ENCODE peak calls at places on chromosomes 2 and 18, in nine cellular contexts. G is GM23248; C is activated CD4-positive, alpha-beta T cell treated with anti-CD3 and anti-CD28 coated beads, Interleukin-2, amount 50 U/mL, for 4 hours; Z is coronary artery; M is stimulated activated CD8-positive, alpha-beta memory T cell treated with anti-CD3 and anti-CD28 coated beads, Interleukin-7, amount 100 ng/mL, for 1 hour; S is neural crest cell; R is cardiac fibroblast; K is activated naive CD8-positive, alpha-beta T cell treated with anti-CD3 and anti-CD28 coated beads, Interleukin-2, amount 50 U/mL, for 24 hours; J is A172. N is an unnamed sample.

GRCh38 chr2:217105733-217106649 is 246.1 kb upstream of the TNP1 start:
- DNase-seq in S (no peak), K (no peak), R (peak; percentile 90), J (peak; percentile 98), Z (peak; percentile 85), C (no peak), G (peak; percentile 95), M (no peak), N (peak; percentile 65)

GRCh38 chr2:218396688-218397501 is 2.8 kb upstream of the CTDSP1 start:
- DNase-seq in M (peak; percentile 46), R (peak; percentile 67), G (peak; percentile 69), J (peak; percentile 73), Z (peak; percentile 93), C (peak; percentile 44), K (peak; percentile 71), S (no peak), N (peak; percentile 75)

GRCh38 chr2:107804608-107805498 is 21.8 kb upstream of the RGPD4 start:
- DNase-seq in K (no peak), G (no peak), C (no peak), S (no peak), M (no peak), J (no peak), Z (no peak), R (no peak), N (no peak)

GRCh38 chr2:240513544-240514287 is 44.1 kb downstream of the ANKMY1 start:
- DNase-seq in S (peak; percentile 78), J (peak; percentile 85), G (peak; percentile 96), Z (peak; percentile 74), R (peak; percentile 85), K (peak; percentile 84), M (peak; percentile 71), C (peak; percentile 80), N (peak; percentile 92)

GRCh38 chr2:71212336-71212735 is 14.6 kb downstream of the PAIP2B start:
- DNase-seq in R (no peak), K (no peak), Z (no peak), M (no peak), G (no peak), J (no peak), S (no peak), C (no peak), N (no peak)

GRCh38 chr2:111168528-111168929 is 47.8 kb downstream of the BCL2L11 start:
- DNase-seq in J (peak; percentile 83), G (peak; percentile 93), R (peak; percentile 58), Z (no peak), C (peak; percentile 63), M (no peak), K (peak; percentile 64), S (no peak), N (peak; percentile 85)

GRCh38 chr2:38886041-38886440 is 3.6 kb upstream of the ARHGEF33 start:
- DNase-seq in Z (no peak), R (no peak), S (no peak), G (no peak), M (no peak), J (no peak), C (no peak), K (no peak), N (no peak)

GRCh38 chr2:20490300-20491181 is 43.7 kb downstream of the RHOB start:
- DNase-seq in S (no peak), K (no peak), M (no peak), J (no peak), R (peak; percentile 92), C (no peak), Z (no peak), G (peak; percentile 54), N (no peak)

GRCh38 chr18:56233595-56233994 is 404.8 kb downstream of the TXNL1 start:
- DNase-seq in Z (no peak), K (no peak), S (no peak), J (peak; percentile 39), R (peak; percentile 88), G (peak; percentile 93), M (no peak), C (no peak), N (peak; percentile 66)

GRCh38 chr18:11147962-11148654 is 1.3 kb downstream of the PIEZO2 start:
- DNase-seq in K (no peak), Z (no peak), M (no peak), G (peak; percentile 22), R (peak; percentile 8), J (no peak), S (no peak), C (no peak), N (no peak)

GRCh38 chr2:241970711-241971110 is 101.2 kb downstream of the RTP5 start:
- DNase-seq in G (no peak), J (no peak), C (no peak), K (no peak), R (no peak), M (no peak), Z (no peak), S (no peak), N (no peak)

GRCh38 chr2:12965540-12966269 is 249.0 kb downstream of the TRIB2 start:
- DNase-seq in G (peak; percentile 86), Z (no peak), K (no peak), M (no peak), J (peak; percentile 76), S (no peak), R (peak; percentile 67), C (no peak), N (peak; percentile 19)

GRCh38 chr2:79638410-79638809 is 125.6 kb downstream of the CTNNA2 start:
- DNase-seq in S (no peak), C (no peak), M (no peak), G (no peak), R (no peak), K (no peak), Z (no peak), J (peak; percentile 3), N (no peak)

GRCh38 chr2:112156152-112156986 is 18.2 kb downstream of the FBLN7 start:
- DNase-seq in M (no peak), R (peak; percentile 53), Z (peak; percentile 65), G (peak; percentile 49), S (no peak), J (peak; percentile 19), K (peak; percentile 67), C (peak; percentile 31), N (peak; percentile 27)

GRCh38 chr2:693606-694005 is 16.4 kb upstream of the TMEM18 start:
- DNase-seq in M (no peak), K (no peak), G (no peak), R (no peak), S (no peak), Z (no peak), J (no peak), C (no peak), N (no peak)

GRCh38 chr2:199379251-199379650 is 78.5 kb downstream of the SATB2 start:
- DNase-seq in R (no peak), M (no peak), J (peak; percentile 80), G (peak; percentile 42), K (no peak), C (no peak), S (no peak), Z (no peak), N (peak; percentile 47)

GRCh38 chr2:14567561-14567960 is 65.0 kb upstream of the LRATD1 start:
- DNase-seq in J (no peak), S (no peak), G (no peak), R (no peak), C (no peak), M (no peak), Z (no peak), K (no peak), N (no peak)

GRCh38 chr2:64837116-64837704 is 152.0 kb upstream of the SLC1A4 start:
- DNase-seq in J (peak; percentile 86), C (no peak), G (peak; percentile 95), S (no peak), M (no peak), Z (no peak), K (no peak), R (peak; percentile 35), N (no peak)

GRCh38 chr2:222982010-222982908 is 69.7 kb upstream of the KCNE4 start:
- DNase-seq in Z (no peak), J (peak; percentile 50), C (no peak), G (peak; percentile 92), R (peak; percentile 88), S (no peak), K (no peak), M (no peak), N (peak; percentile 48)

GRCh38 chr2:54088191-54088634 is 27.2 kb upstream of the ACYP2 start:
- DNase-seq in J (no peak), C (no peak), R (peak; percentile 31), K (no peak), M (no peak), Z (no peak), G (peak; percentile 45), S (no peak), N (no peak)

GRCh38 chr18:37270666-37271052 is 294.9 kb downstream of the CELF4 start:
- DNase-seq in M (no peak), R (no peak), K (no peak), G (no peak), J (no peak), Z (no peak), C (no peak), S (no peak), N (no peak)

GRCh38 chr2:140893685-140894084 is 1237.1 kb downstream of the LRP1B start:
- DNase-seq in M (no peak), C (no peak), J (peak; percentile 44), G (peak; percentile 81), S (no peak), R (peak; percentile 31), K (no peak), Z (no peak), N (no peak)